ENCODE peak calls at places on chromosomes 3 and 15, in four cellular contexts. Q is HepG2, S is WTC11, G is K562. U is an unnamed sample.

GRCh38 chr3:72482589-72483249 is 365.5 kb downstream of the SHQ1 start:
- DNase-seq in G (no peak), S (no peak), Q (no peak), U (peak)

GRCh38 chr3:24237971-24238767 is 256.5 kb downstream of the THRB start:
- DNase-seq in S (peak), Q (peak), G (peak), U (peak)

GRCh38 chr3:104564045-104564643 is 802.6 kb upstream of the ALCAM start:
- DNase-seq in Q (peak), S (peak), G (peak), U (no peak)

GRCh38 chr15:43215961-43216360 is 4.9 kb downstream of the EPB42 start:
- DNase-seq in G (no peak), Q (no peak), S (no peak), U (no peak)

GRCh38 chr3:17639765-17640164 is 102.7 kb downstream of the TBC1D5 start:
- DNase-seq in G (no peak), Q (peak), S (no peak), U (no peak)

GRCh38 chr3:120550546-120550945 is 45.6 kb upstream of the NDUFB4 start:
- DNase-seq in S (no peak), G (no peak), Q (no peak), U (no peak)

GRCh38 chr15:58865420-58865880 is 68.0 kb downstream of the SLTM start:
- DNase-seq in S (peak), G (no peak), Q (peak), U (no peak)

GRCh38 chr15:74383695-74384565 is 16.5 kb upstream of the CYP11A1 start:
- DNase-seq in S (no peak), Q (no peak), G (no peak), U (peak)

GRCh38 chr3:192482809-192483208 is 244.5 kb downstream of the FGF12 start:
- DNase-seq in G (no peak), S (no peak), Q (no peak), U (no peak)

GRCh38 chr3:30826381-30827061 is 67.9 kb downstream of the GADL1 start:
- DNase-seq in G (no peak), S (no peak), Q (no peak), U (no peak)

GRCh38 chr15:62153228-62153627 is 11.9 kb downstream of the C2CD4B start:
- DNase-seq in Q (no peak), G (no peak), S (no peak), U (no peak)

GRCh38 chr3:48915296-48915695 is 3.3 kb upstream of the ARIH2 start:
- DNase-seq in S (no peak), G (peak), Q (peak), U (no peak)

GRCh38 chr15:81054236-81054635 is 53.5 kb downstream of the TLNRD1 start:
- DNase-seq in S (no peak), Q (no peak), G (no peak), U (no peak)

GRCh38 chr3:120604784-120605183 is 8.6 kb downstream of the NDUFB4 start:
- DNase-seq in Q (no peak), G (no peak), S (no peak), U (no peak)

GRCh38 chr15:94446441-94446840 is 215.1 kb downstream of the MCTP2 start:
- DNase-seq in S (no peak), Q (no peak), G (no peak), U (no peak)

GRCh38 chr3:193347507-193348501 is 30.7 kb downstream of the ATP13A5 start:
- DNase-seq in S (peak), Q (no peak), G (no peak), U (no peak)

GRCh38 chr3:69541059-69541471 is 155.2 kb upstream of the FRMD4B start:
- DNase-seq in Q (no peak), G (no peak), S (peak), U (no peak)

GRCh38 chr3:89572261-89572660 is 464.8 kb downstream of the EPHA3 start:
- DNase-seq in Q (no peak), G (no peak), S (no peak), U (no peak)

GRCh38 chr15:51198701-51199253 is 104.1 kb upstream of the TNFAIP8L3 start:
- DNase-seq in G (no peak), S (no peak), Q (no peak), U (no peak)

GRCh38 chr3:69458798-69459197 is 72.9 kb upstream of the FRMD4B start:
- DNase-seq in G (no peak), Q (no peak), S (no peak), U (no peak)

GRCh38 chr15:99019558-99020540 is 12.3 kb upstream of the PGPEP1L start:
- DNase-seq in Q (peak), G (no peak), S (no peak), U (no peak)

GRCh38 chr15:39594764-39595620 is 14.1 kb downstream of the THBS1 start:
- DNase-seq in S (no peak), Q (no peak), G (no peak), U (no peak)

GRCh38 chr3:79339846-79340245 is 428.0 kb downstream of the ROBO1 start:
- DNase-seq in S (no peak), Q (no peak), G (no peak), U (no peak)

GRCh38 chr3:118354556-118354955 is 680.1 kb downstream of the IGSF11 start:
- DNase-seq in S (no peak), G (no peak), Q (no peak), U (no peak)

GRCh38 chr3:129469026-129469425 is 29.0 kb downstream of the IFT122 start:
- DNase-seq in G (no peak), Q (no peak), S (no peak), U (no peak)

DNA sequence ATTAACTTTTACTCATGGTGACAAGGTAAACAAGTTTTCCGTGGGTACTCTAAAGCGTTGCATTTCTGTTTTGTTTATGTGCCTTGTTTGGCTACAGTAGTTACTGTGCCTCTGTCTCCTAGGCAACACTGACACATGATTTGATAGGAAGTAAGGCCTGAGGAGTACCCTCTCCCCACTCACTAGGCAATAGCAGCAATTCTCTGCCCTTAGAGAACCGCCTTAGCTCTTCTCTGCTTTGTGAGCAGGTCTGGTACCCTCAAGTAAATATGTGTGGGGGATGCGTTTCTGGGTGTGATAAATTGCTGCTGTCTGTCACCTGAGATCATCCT is at the start of gene IL5RA:
- DNase-seq in Q (no peak), G (no peak), S (no peak), U (no peak)
- TF ChIP-seq ETV6 in Q (no peak), G (no peak), S (no peak), U (no peak)

GRCh38 chr3:123424321-123424998 is 24.4 kb downstream of the ADCY5 start:
- DNase-seq in S (no peak), Q (no peak), G (no peak), U (no peak)
- TF ChIP-seq ETV6 in S (no peak), Q (no peak), G (no peak), U (no peak)

DNA sequence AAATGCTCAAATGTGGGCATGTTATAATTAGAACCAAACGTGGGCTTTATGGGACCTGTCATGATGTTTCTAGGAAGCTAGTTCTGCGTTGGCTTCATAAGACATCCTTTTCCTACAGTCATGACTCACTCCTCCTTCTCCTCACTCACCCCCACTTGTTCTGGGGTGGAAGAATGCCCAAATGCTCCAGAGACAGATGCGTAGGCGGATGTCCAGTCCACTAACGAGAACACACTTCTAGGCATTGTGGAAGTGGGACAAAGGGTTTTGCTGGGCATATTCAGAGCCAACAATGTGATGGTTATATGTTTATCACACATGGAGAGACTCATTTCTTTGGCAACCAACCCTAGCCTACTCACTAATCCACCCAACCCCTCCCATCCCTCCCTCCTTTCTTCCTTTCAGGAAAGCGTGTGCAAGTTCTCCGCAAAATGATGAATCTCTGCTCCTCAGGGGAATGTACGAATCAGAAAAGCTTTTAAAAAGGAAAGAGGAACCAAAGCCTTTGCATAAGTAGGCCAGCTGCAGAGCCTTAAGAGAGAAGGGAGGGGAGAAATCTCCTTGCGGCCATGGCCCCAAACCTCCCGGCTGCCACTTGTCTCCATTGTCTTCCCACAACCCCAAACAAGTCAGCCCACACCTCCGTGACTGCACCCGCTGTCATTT is 123.0 kb upstream of the SPRED1 start:
- DNase-seq in S (no peak), G (no peak), Q (no peak), U (peak)
- TF ChIP-seq ETV6 in S (no peak), G (no peak), Q (no peak), U (no peak)

DNA sequence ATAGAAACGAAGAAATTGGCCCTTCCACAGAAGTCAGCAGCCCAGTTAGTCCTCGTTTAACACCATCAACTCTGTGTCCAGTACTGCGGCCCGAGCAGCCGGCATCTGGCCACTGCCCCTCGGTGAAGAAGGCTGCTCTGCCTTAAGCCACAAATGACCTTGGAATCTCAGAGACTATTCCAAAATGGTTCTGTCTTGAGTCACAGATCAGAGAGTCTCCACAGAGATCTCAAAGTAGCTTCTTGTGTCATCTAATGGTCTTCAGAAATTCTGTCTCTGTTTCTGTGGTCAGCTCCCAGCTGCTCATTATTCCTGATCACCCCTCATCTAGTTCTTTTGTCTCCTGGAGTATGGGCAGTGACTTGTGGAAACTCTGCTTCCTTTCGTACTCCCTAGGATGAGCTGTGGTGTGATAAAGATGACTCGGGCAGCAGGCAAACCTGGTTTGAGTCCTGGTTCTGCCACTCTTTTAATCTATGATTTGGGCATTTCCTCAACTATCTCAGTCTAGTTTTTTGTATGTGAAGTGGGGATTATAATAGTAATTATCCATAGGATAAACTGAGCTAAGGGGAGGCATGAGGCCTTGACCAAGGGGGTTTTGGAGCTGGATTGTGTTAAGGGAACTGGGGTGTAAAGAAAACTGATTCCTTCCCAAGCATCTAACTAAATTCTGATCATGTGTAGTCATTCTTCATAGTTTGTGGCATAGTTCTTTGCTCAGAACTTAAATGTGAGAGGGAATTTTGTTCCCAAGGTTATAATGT is 22.6 kb downstream of the CRTC3 start:
- DNase-seq in Q (no peak), G (no peak), S (no peak), U (no peak)
- TF ChIP-seq ETV6 in Q (no peak), G (no peak), S (no peak), U (no peak)

GRCh38 chr15:49674370-49674769 is 53.5 kb downstream of the DTWD1 start:
- DNase-seq in G (no peak), S (no peak), Q (no peak), U (no peak)
- TF ChIP-seq ETV6 in G (no peak), S (no peak), Q (no peak), U (no peak)

GRCh38 chr3:196998966-196999760 is 30.5 kb downstream of the MELTF start:
- DNase-seq in S (no peak), Q (no peak), G (no peak), U (no peak)

GRCh38 chr3:197001972-197002700 is 27.5 kb downstream of the MELTF start:
- DNase-seq in S (no peak), G (no peak), Q (no peak), U (no peak)

GRCh38 chr3:197002701-197003454 is 26.7 kb downstream of the MELTF start:
- DNase-seq in Q (peak), G (peak), S (peak), U (no peak)

GRCh38 chr3:197000211-197000610 is 29.4 kb downstream of the MELTF start:
- DNase-seq in Q (no peak), G (no peak), S (no peak), U (no peak)

GRCh38 chr3:197001106-197001971 is 28.3 kb downstream of the MELTF start:
- DNase-seq in Q (no peak), G (no peak), S (no peak), U (no peak)
- TF ChIP-seq ETV6 in Q (no peak), G (no peak), S (no peak), U (no peak)

GRCh38 chr3:100089802-100090668 is 24.3 kb downstream of the FILIP1L start:
- DNase-seq in Q (peak), S (peak), G (peak), U (no peak)
- TF ChIP-seq ETV6 in Q (no peak), S (no peak), G (no peak), U (no peak)